ENCODE peak calls at places on chromosome 6, in five cellular contexts. Y, R, C, H and D are unnamed samples.

GRCh38 chr6:38713812-38714211 is 1.3 kb upstream of the DNAH8 start:
- DNase-seq in Y (no peak), R (no peak), C (no peak), H (no peak), D (no peak)

GRCh38 chr6:5672581-5673011 is 334.1 kb downstream of the NRN1 start:
- DNase-seq in Y (peak), R (no peak), C (no peak), H (no peak), D (no peak)

GRCh38 chr6:24313477-24314141 is 44.2 kb downstream of the DCDC2 start:
- DNase-seq in Y (peak), R (no peak), C (no peak), H (no peak), D (no peak)

GRCh38 chr6:958531-958930 is 265.6 kb upstream of the EXOC2 start:
- DNase-seq in Y (peak), R (no peak), C (no peak), H (no peak), D (no peak)

GRCh38 chr6:36727491-36728021 is 29.9 kb downstream of the RAB44 start:
- DNase-seq in Y (peak), R (peak), C (no peak), H (peak), D (no peak)

GRCh38 chr6:75086236-75086635 is 119.6 kb downstream of the COL12A1 start:
- DNase-seq in Y (no peak), R (no peak), C (no peak), H (no peak), D (no peak)

GRCh38 chr6:116572162-116572561 is 858 bp downstream of the RWDD1 start:
- DNase-seq in Y (peak), R (no peak), C (no peak), H (peak), D (no peak)

GRCh38 chr6:9825526-9825925 is 589.3 kb downstream of the TFAP2A start:
- DNase-seq in Y (no peak), R (no peak), C (no peak), H (no peak), D (no peak)

GRCh38 chr6:122352958-122353357 is 46.5 kb upstream of the HSF2 start:
- DNase-seq in Y (no peak), R (no peak), C (no peak), H (no peak), D (no peak)

GRCh38 chr6:125316621-125317020 is 14.9 kb upstream of the HDDC2 start:
- DNase-seq in Y (no peak), R (no peak), C (no peak), H (no peak), D (no peak)

GRCh38 chr6:50655848-50656453 is 57.4 kb upstream of the TFAP2D start:
- DNase-seq in Y (peak), R (no peak), C (no peak), H (no peak), D (no peak)

GRCh38 chr6:144171406-144171805 is 21.1 kb downstream of the STX11 start:
- DNase-seq in Y (no peak), R (no peak), C (no peak), H (no peak), D (no peak)

GRCh38 chr6:80454197-80454596 is 347.7 kb downstream of the BCKDHB start:
- DNase-seq in Y (peak), R (no peak), C (no peak), H (no peak), D (no peak)

GRCh38 chr6:44977406-44977740 is 350.8 kb upstream of the RUNX2 start:
- DNase-seq in Y (no peak), R (no peak), C (no peak), H (no peak), D (no peak)

GRCh38 chr6:45423111-45423900 is 45.6 kb upstream of the SUPT3H start:
- DNase-seq in Y (peak), R (peak), C (peak), H (no peak), D (peak)

GRCh38 chr6:29720863-29721262 is 2.4 kb upstream of the HLA-F start:
- DNase-seq in Y (no peak), R (no peak), C (no peak), H (no peak), D (no peak)

GRCh38 chr6:17423018-17423417 is 29.6 kb downstream of the CAP2 start:
- DNase-seq in Y (no peak), R (no peak), C (no peak), H (no peak), D (no peak)

GRCh38 chr6:53795254-53795701 is 473 bp downstream of the LRRC1 start:
- DNase-seq in Y (peak), R (no peak), C (no peak), H (no peak), D (no peak)

GRCh38 chr6:132931937-132932336 is 117.6 kb downstream of the RPS12 start:
- DNase-seq in Y (no peak), R (no peak), C (no peak), H (no peak), D (no peak)

GRCh38 chr6:51949451-51949850 is 138.0 kb downstream of the PKHD1 start:
- DNase-seq in Y (no peak), R (no peak), C (no peak), H (no peak), D (no peak)

GRCh38 chr6:146883640-146884531 is 285.1 kb downstream of the ADGB start:
- DNase-seq in Y (peak), R (no peak), C (no peak), H (no peak), D (no peak)

GRCh38 chr6:137495652-137496391 is 1.6 kb upstream of the OLIG3 start:
- DNase-seq in Y (no peak), R (no peak), C (no peak), H (no peak), D (no peak)

GRCh38 chr6:72182337-72183246 is 296.2 kb downstream of the RIMS1 start:
- DNase-seq in Y (no peak), R (peak), C (no peak), H (peak), D (no peak)